ENCODE peak calls at places on chromosomes 5 and 9, in four cellular contexts. L is ovary, C is prostate gland, N is Peyer's patch. X is an unnamed sample.

GRCh38 chr9:92206490-92206889 is 87.0 kb downstream of the IARS1 start:
- DNase-seq in L (no peak), C (no peak), N (no peak), X (no peak)

GRCh38 chr5:135236951-135237791 is 161.9 kb downstream of the MACROH2A1 start:
- DNase-seq in L (peak; percentile 2), C (no peak), N (peak; percentile 43), X (no peak)

GRCh38 chr5:26148569-26149107 is 889.7 kb downstream of the CDH9 start:
- DNase-seq in L (no peak), C (no peak), N (no peak), X (no peak)

GRCh38 chr5:1005904-1006655 is 2.5 kb upstream of the NKD2 start:
- DNase-seq in L (peak; percentile 17), C (no peak), N (peak; percentile 40), X (no peak)

GRCh38 chr5:60161340-60161934 is 267.9 kb upstream of the PDE4D start:
- DNase-seq in L (no peak), C (no peak), N (no peak), X (no peak)

GRCh38 chr9:131394464-131395026 is 659 bp downstream of the PRRC2B start:
- DNase-seq in L (peak; percentile 77), C (no peak), N (peak; percentile 72), X (no peak)

GRCh38 chr5:174311531-174312269 is 266.2 kb downstream of the NSG2 start:
- DNase-seq in L (peak; percentile 83), C (peak; percentile 50), N (peak; percentile 77), X (no peak)

GRCh38 chr5:180330810-180331646 is 22.1 kb downstream of the GFPT2 start:
- DNase-seq in L (peak; percentile 66), C (no peak), N (no peak), X (peak; percentile 64)

GRCh38 chr5:159915913-159916840 is at the start of gene ADRA1B:
- DNase-seq in L (peak; percentile 84), C (peak; percentile 31), N (peak; percentile 84), X (peak; percentile 38)

GRCh38 chr9:582775-583174 is 258.7 kb upstream of the DMRT1 start:
- DNase-seq in L (no peak), C (no peak), N (no peak), X (no peak)

GRCh38 chr9:12166511-12166910 is 526.7 kb upstream of the TYRP1 start:
- DNase-seq in L (no peak), C (no peak), N (no peak), X (no peak)

GRCh38 chr5:57366744-57367143 is 115.9 kb downstream of the ACTBL2 start:
- DNase-seq in L (no peak), C (no peak), N (no peak), X (no peak)

GRCh38 chr9:124261787-124262595 is 4.2 kb downstream of the NEK6 start:
- DNase-seq in L (no peak), C (no peak), N (no peak), X (no peak)

GRCh38 chr9:124260769-124261603 is 3.2 kb downstream of the NEK6 start:
- DNase-seq in L (no peak), C (no peak), N (peak; percentile 61), X (no peak)

GRCh38 chr9:124263158-124263557 is 5.4 kb downstream of the NEK6 start:
- DNase-seq in L (no peak), C (no peak), N (no peak), X (no peak)

GRCh38 chr9:124263800-124264426 is 6.2 kb downstream of the NEK6 start:
- DNase-seq in L (no peak), C (no peak), N (peak; percentile 72), X (no peak)

DNA sequence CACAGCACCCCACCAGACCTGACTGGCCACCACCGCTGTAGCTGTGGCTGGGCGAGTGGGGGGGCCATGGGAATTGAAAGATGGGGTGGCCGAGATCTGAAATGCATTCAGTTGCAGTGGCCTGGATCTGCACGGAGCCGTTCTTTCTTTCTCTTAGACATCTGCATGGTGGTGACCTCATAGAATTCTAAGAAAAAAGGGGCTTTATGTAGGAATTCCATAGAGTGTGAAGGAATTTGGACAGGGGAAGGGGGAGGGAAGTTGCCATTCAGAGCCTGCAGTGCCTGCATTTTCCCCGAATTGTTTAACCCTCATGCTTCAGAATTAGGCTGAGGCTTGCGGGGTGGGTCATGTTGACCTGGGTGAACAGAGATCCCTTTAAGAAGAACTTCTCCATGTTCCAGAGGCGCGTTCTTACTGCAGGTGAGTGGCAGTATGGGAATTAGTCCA is 4.9 kb downstream of the NEK6 start:
- DNase-seq in L (no peak), C (no peak), N (no peak), X (no peak)
- H3K4me1 ChIP-seq in L (peaks cover 21% of the 10 kb centered on the region), C (peaks cover 24% of the 10 kb centered on the region), N (peaks cover 87% of the 10 kb centered on the region), X (peaks cover 17% of the 10 kb centered on the region)

GRCh38 chr9:86351897-86352296 is 2.3 kb downstream of the TUT7 start:
- DNase-seq in L (no peak), C (no peak), N (no peak), X (no peak)
- H3K4me3 ChIP-seq in L (no peak overlapping the region), C (peak overlapping the region; percentile 93), N (peak overlapping the region; percentile 4), X (peak overlapping the region; percentile 84)

GRCh38 chr5:132099905-132100304 is 26.3 kb downstream of the CSF2 start:
- DNase-seq in L (no peak), C (no peak), N (no peak), X (no peak)
- H3K4me1 ChIP-seq in L (no peaks in the 10 kb centered on the region), C (no peaks in the 10 kb centered on the region), N (peaks cover 9% of the 10 kb centered on the region), X (peaks cover 3% of the 10 kb centered on the region)

DNA sequence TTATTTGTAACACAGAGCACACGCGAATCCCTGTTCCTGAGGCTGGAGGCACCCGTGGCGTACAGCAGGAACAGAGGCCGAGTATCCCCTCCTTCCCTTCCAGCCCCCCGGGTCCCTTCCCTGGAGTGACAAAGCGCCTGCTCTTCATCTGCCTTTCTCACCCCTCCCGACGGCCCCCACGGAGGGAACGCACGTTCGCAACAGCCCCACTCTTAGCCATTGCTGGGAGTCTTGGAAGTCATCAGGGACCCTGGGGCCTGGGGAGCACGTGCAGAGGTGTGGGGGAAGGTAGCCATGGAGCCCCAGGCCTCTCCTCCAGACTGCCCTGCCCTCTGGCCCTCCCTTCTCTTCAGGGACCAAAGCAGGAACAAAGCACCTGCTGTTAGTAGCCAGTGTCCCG is 2.5 kb downstream of the AGPAT2 start:
- DNase-seq in L (no peak), C (no peak), N (no peak), X (no peak)
- H3K4me3 ChIP-seq in L (no peak overlapping the region), C (no peak overlapping the region), N (no peak overlapping the region), X (no peak overlapping the region)

GRCh38 chr9:93577940-93578682 is 1.7 kb downstream of the PHF2 start:
- DNase-seq in L (peak; percentile 49), C (no peak), N (peak; percentile 51), X (no peak)
- H3K4me1 ChIP-seq in L (peaks cover 4% of the 10 kb centered on the region), C (peaks cover 37% of the 10 kb centered on the region), N (peaks cover 66% of the 10 kb centered on the region), X (peaks cover 58% of the 10 kb centered on the region)

GRCh38 chr5:72814864-72815263 is 1.6 kb upstream of the TNPO1 start:
- DNase-seq in L (no peak), C (no peak), N (no peak), X (no peak)
- H3K4me3 ChIP-seq in L (no peak overlapping the region), C (no peak overlapping the region), N (no peak overlapping the region), X (no peak overlapping the region)

GRCh38 chr9:104936291-104936690 is 8.3 kb upstream of the ABCA1 start:
- DNase-seq in L (no peak), C (no peak), N (no peak), X (no peak)
- H3K4me1 ChIP-seq in L (no peaks in the 10 kb centered on the region), C (no peaks in the 10 kb centered on the region), N (no peaks in the 10 kb centered on the region), X (no peaks in the 10 kb centered on the region)

DNA sequence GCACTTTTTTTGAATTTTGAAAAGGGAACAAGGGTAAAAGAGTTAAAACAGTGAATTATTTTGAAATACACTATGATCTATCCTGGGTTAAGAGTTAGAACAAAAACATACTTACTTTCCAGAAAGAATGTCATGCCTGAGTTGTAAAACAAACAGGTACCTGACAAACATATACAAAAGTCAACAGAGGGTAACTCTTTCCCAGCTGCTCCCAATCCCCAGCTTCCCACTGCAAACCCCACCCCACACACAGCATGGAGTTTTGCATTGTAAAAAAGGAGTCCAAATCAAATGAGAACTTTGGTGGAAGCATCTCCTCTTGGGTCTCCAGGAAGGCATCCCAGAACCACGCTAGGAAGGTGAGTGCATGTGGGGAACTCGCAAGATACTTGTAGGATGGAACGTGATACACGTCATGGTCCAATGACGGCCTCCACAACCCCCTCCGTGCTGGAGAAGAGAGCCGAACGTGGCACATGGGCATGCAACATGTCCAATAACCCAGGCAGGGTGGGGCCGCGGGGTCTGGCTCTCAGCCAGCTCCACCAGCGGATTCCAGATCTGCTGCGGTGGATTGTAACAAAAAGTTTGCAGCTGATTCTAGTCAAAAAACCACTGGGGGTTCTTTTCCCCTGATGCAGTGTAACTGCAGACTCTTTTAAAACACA is 55.9 kb downstream of the EPB41L4B start:
- DNase-seq in L (no peak), C (peak; percentile 45), N (no peak), X (no peak)
- H3K4me3 ChIP-seq in L (no peak overlapping the region), C (no peak overlapping the region), N (no peak overlapping the region), X (no peak overlapping the region)

DNA sequence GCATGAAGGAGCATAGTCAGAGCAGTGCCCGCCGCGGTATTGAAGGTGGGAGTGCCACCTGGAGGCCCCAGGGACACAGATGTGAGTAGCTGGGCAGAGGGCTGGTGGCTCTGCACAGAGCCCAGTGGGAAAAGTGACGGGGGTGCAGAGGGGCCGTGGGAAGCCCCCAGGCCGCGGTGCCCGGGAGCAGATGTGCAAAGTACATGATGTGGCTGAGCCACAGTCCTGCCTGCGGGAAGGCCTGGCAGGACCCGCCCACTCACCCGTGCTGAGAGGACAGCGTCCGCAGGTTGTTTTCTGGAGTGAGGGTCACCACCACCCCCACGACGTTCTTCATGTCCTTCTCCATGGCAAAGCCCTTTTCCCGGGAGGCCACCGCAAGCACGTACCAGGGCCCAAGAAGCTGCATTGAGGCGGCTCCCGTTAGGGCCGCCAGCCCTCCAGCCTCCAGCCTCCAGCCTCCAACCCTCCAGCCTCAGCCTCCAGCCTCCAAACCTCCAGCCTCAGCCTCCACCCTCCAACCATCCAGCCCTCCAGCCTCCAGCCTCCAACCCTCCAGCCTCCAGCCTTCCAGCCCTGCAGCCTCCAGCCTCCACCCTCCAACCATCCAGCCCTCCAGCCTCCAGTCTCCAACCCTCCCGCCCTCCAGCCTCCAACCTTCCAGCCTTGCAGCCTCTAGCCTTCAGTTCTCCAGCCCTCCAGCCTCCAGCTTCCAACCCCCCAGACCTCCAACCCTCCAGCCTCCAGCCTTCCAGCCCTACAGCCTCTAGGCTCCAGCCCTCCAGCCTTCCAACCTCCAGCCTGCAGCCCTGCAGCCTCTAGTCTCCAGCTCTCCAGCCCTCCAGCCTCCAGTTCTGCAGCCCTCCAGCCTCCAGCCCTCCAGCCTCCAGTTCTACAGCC is 914 bp downstream of the LCN6 start:
- DNase-seq in L (no peak), C (no peak), N (no peak), X (no peak)
- H3K4me1 ChIP-seq in L (no peaks in the 10 kb centered on the region), C (no peaks in the 10 kb centered on the region), N (peaks cover 5% of the 10 kb centered on the region), X (no peaks in the 10 kb centered on the region)

X was measured in gastrocnemius medialis.